ENCODE peak calls at places on chromosomes 2 and 18, in six cellular contexts. K is HepG2, Z is brain microvascular endothelial cell, M is AG04449, H is HCT116, F is MM.1S. T is an unnamed sample.
A peak's percentile ranks its signal among the peaks of the same experiment; 100 is the strongest.

GRCh38 chr2:94986392-94986963 is 39.0 kb upstream of the MAL start:
- DNase-seq in H (peak; percentile 54), Z (peak; percentile 76), K (peak; percentile 62), M (peak; percentile 19), F (peak; percentile 42), T (peak; percentile 55)

GRCh38 chr2:150023044-150023443 is 435.5 kb upstream of the MMADHC start:
- DNase-seq in F (no peak), H (no peak), M (no peak), Z (peak; percentile 40), K (no peak), T (no peak)

GRCh38 chr2:9558948-9559381 is 3.3 kb upstream of the ADAM17 start:
- DNase-seq in H (no peak), K (no peak), M (peak; percentile 91), Z (peak; percentile 68), F (no peak), T (no peak)

GRCh38 chr2:128638741-128639477 is 320.2 kb upstream of the HS6ST1 start:
- DNase-seq in F (no peak), M (no peak), K (no peak), Z (peak; percentile 65), H (no peak), T (no peak)

GRCh38 chr18:33757037-33757436 is 179.0 kb downstream of the ASXL3 start:
- DNase-seq in Z (no peak), F (no peak), H (no peak), K (no peak), M (no peak), T (no peak)

GRCh38 chr2:37882036-37882435 is 43.1 kb upstream of the RMDN2 start:
- DNase-seq in Z (no peak), K (no peak), H (no peak), M (no peak), F (no peak), T (no peak)

GRCh38 chr2:33457588-33458247 is 18.7 kb upstream of the RASGRP3 start:
- DNase-seq in Z (peak; percentile 9), F (no peak), K (no peak), H (no peak), M (no peak), T (no peak)

GRCh38 chr18:61153571-61153970 is 179.7 kb upstream of the CDH20 start:
- DNase-seq in M (no peak), Z (no peak), K (no peak), H (no peak), F (no peak), T (no peak)

GRCh38 chr2:118728984-118729383 is 118.5 kb downstream of the EN1 start:
- DNase-seq in M (no peak), Z (no peak), F (no peak), K (no peak), H (no peak), T (no peak)

GRCh38 chr2:145573608-145574007 is 1053.7 kb upstream of the ZEB2 start:
- DNase-seq in H (no peak), F (no peak), K (no peak), M (no peak), Z (no peak), T (no peak)

GRCh38 chr2:36607947-36608346 is 10.0 kb upstream of the FEZ2 start:
- DNase-seq in H (no peak), Z (no peak), F (no peak), K (no peak), M (no peak), T (no peak)

GRCh38 chr2:14199040-14199439 is 433.5 kb upstream of the LRATD1 start:
- DNase-seq in K (no peak), Z (peak; percentile 3), M (no peak), F (no peak), H (no peak), T (no peak)

GRCh38 chr2:20211860-20212458 is 13.0 kb downstream of the SDC1 start:
- DNase-seq in Z (no peak), F (no peak), M (no peak), H (no peak), K (no peak), T (no peak)

GRCh38 chr2:11681722-11682589 is 12.0 kb upstream of the NTSR2 start:
- DNase-seq in H (peak; percentile 19), M (no peak), K (peak; percentile 55), F (peak; percentile 58), Z (no peak), T (peak; percentile 32)

GRCh38 chr2:133802366-133802765 is 234.1 kb upstream of the NCKAP5 start:
- DNase-seq in M (no peak), Z (no peak), F (no peak), H (no peak), K (no peak), T (no peak)

GRCh38 chr2:46984642-46985476 is 69.3 kb upstream of the MCFD2 start:
- DNase-seq in H (peak; percentile 69), F (peak; percentile 92), M (peak; percentile 86), K (no peak), Z (peak; percentile 93), T (no peak)

GRCh38 chr2:45890819-45891218 is 239.3 kb downstream of the PRKCE start:
- DNase-seq in M (no peak), K (no peak), F (peak; percentile 72), H (no peak), Z (no peak), T (peak; percentile 68)

GRCh38 chr18:217532-218334 is 50.1 kb downstream of the THOC1 start:
- DNase-seq in Z (no peak), M (no peak), F (no peak), K (peak; percentile 3), H (no peak), T (no peak)

GRCh38 chr2:169050476-169051240 is 18.7 kb upstream of the DHRS9 start:
- DNase-seq in H (no peak), K (no peak), F (no peak), M (no peak), Z (peak; percentile 16), T (no peak)

GRCh38 chr18:48039769-48040215 is 109.3 kb upstream of the SMAD2 start:
- DNase-seq in K (no peak), Z (no peak), F (no peak), M (no peak), H (no peak), T (no peak)

GRCh38 chr2:30680121-30680520 is 127.1 kb downstream of the CAPN13 start:
- DNase-seq in M (no peak), Z (no peak), F (no peak), H (no peak), K (no peak), T (no peak)

GRCh38 chr2:204945376-204945775 is 400.1 kb downstream of the PARD3B start:
- DNase-seq in H (no peak), M (no peak), Z (no peak), K (no peak), F (no peak), T (no peak)

GRCh38 chr2:121386102-121386501 is 101.1 kb upstream of the TFCP2L1 start:
- DNase-seq in Z (no peak), K (no peak), M (no peak), H (no peak), F (no peak), T (no peak)

DNA sequence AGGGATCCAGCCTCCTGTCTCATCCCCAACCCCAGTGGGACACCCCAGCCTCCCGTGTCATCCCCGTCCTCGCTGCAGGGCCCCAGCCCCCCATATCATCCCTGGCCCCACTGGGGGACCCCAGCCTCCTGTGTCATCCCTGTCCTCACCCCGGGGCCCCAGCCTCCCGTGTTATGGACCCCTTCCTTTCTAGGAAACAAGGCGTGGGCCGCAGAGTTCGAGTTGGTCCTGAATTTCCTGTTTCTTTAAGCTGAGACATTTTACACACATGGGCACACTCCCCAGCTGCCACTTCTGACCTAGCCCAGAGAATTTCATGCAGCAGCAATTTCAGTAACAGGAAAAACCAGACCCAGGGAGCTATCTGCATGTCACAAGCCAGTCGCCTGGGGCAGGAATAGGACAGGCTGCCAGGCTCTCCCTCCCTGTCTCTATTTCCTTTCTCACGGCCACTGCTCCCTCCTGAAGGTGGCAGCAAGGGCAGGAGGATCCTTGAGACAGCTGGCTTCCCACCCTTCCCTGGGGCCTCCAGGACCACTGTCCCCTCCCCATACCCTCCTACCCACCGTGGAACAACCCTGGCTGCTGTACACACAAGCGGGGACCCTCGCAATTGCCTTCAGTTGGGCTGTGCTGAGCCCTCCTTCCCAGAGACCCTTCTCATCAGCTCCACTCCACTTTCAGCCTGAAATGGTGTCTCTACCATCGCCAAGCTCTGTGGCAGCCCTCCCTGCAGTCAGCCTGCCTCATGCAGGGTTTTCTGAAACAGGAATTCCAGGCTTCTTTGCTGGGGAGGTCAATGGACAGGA is 141.9 kb upstream of the ID2 start:
- DNase-seq in F (no peak), Z (no peak), K (no peak), M (no peak), H (no peak), T (no peak)
- H3K4me3 ChIP-seq in F (no peak overlapping the region), Z (no peak overlapping the region), K (no peak overlapping the region), M (no peak overlapping the region), H (no peak overlapping the region), T (no peak overlapping the region)

DNA sequence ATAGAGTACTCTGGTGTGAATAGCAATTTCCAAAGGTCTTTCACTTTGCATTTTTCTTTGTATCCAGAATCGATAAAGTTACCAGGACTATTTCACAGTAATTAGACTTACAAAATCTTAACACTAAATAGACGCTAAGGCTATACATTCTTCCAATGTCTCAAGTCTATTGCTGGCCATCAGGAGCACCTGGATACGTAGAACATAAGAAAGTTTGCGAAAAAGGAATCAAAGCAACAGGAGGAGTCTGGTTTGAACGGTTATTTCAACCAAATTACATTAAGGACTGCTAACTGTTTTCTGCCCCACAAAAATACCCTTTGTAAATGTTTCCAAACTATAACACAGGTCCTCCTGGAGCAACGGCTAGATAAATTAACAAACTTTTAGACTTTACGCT is 1.4 kb upstream of the HNRNPA3 start:
- DNase-seq in K (no peak), F (no peak), H (no peak), Z (no peak), M (no peak), T (no peak)
- H3K4me3 ChIP-seq in K (peak overlapping the region; percentile 58), F (peak overlapping the region; percentile 71), H (peak overlapping the region; percentile 67), Z (peak overlapping the region; percentile 58), M (peak overlapping the region; percentile 63), T (peak overlapping the region; percentile 73)

DNA sequence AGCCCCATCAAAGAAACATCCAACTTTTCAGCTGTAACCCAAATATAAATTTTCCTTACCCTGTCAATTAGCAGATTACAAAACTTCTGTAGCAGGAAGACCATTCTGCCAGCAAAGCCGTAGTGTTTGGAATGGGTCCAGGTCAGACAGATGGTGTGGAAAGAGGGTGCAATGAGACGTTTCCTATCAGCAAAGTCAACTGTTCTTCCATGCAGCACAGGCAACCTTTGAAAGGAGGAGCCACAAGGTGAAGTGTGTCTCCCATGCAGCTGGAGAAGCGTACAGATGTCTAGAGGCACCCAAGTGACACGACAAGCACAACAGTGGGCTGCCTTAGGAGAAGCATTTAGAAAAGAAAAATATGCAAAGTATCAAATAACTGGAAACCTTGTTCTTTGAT is 83.7 kb downstream of the SP3 start:
- DNase-seq in K (no peak), Z (no peak), H (no peak), M (no peak), F (no peak), T (peak; percentile 20)
- H3K4me3 ChIP-seq in K (no peak overlapping the region), Z (no peak overlapping the region), H (no peak overlapping the region), M (no peak overlapping the region), F (no peak overlapping the region), T (no peak overlapping the region)

GRCh38 chr2:236568922-236569592 is 568 bp upstream of the ACKR3 start:
- DNase-seq in Z (no peak), F (no peak), H (no peak), M (no peak), K (no peak), T (no peak)

GRCh38 chr2:236571161-236571560 is 1.5 kb downstream of the ACKR3 start:
- DNase-seq in Z (no peak), H (no peak), F (no peak), K (no peak), M (no peak), T (no peak)

GRCh38 chr2:236568068-236568921 is 1.3 kb upstream of the ACKR3 start:
- DNase-seq in M (no peak), Z (no peak), K (no peak), H (no peak), F (peak; percentile 38), T (no peak)

GRCh38 chr2:236570081-236570979 is 705 bp downstream of the ACKR3 start:
- DNase-seq in K (no peak), F (no peak), Z (no peak), M (no peak), H (no peak), T (no peak)

GRCh38 chr2:236569593-236569973 is at the start of gene ACKR3:
- DNase-seq in M (peak; percentile 36), K (peak; percentile 41), F (peak; percentile 84), H (peak; percentile 21), Z (peak; percentile 83), T (peak; percentile 87)
- H3K4me3 ChIP-seq in M (peak within 1 kb of the TSS; percentile 39), K (no peak within 1 kb of the TSS), F (peak within 1 kb of the TSS; percentile 46), H (no peak within 1 kb of the TSS), Z (peak within 1 kb of the TSS; percentile 58), T (no peak within 1 kb of the TSS)